ENCODE peak calls at places on chromosomes 4 and X, in eight cellular contexts. Q is vagina, K is AG09309, O is ovary, C is Peyer's patch, V is Caco-2, S is nephron progenitor cell, N is brain microvascular endothelial cell. G is an unnamed sample.

GRCh38 chrX:106950381-106950780 is 30.2 kb downstream of the CLDN2 start:
- DNase-seq in Q (no peak), K (no peak), O (no peak), C (no peak), V (no peak), S (no peak), N (no peak), G (no peak)

GRCh38 chrX:150084474-150085229 is 146.4 kb upstream of the EOLA2 start:
- DNase-seq in Q (no peak), K (peak), O (no peak), C (no peak), V (no peak), S (no peak), N (peak), G (no peak)

GRCh38 chr4:90030953-90031352 is 96.2 kb upstream of the CCSER1 start:
- DNase-seq in Q (no peak), K (no peak), O (no peak), C (no peak), V (peak), S (no peak), N (no peak), G (no peak)

GRCh38 chr4:112312610-112313239 is 15.6 kb downstream of the ALPK1 start:
- DNase-seq in Q (no peak), K (no peak), O (no peak), C (no peak), V (no peak), S (no peak), N (no peak), G (no peak)

GRCh38 chr4:184453402-184454160 is 20.8 kb downstream of the IRF2 start:
- DNase-seq in Q (peak), K (no peak), O (no peak), C (no peak), V (no peak), S (peak), N (peak), G (no peak)

GRCh38 chr4:107541511-107541910 is 178.5 kb downstream of the PAPSS1 start:
- DNase-seq in Q (no peak), K (no peak), O (no peak), C (no peak), V (no peak), S (no peak), N (no peak), G (no peak)

GRCh38 chrX:41481264-41482109 is 34.3 kb downstream of the NYX start:
- DNase-seq in Q (no peak), K (no peak), O (no peak), C (no peak), V (peak), S (no peak), N (no peak), G (no peak)

GRCh38 chr4:101157415-101158135 is 189.8 kb downstream of the PPP3CA start:
- DNase-seq in Q (no peak), K (no peak), O (no peak), C (no peak), V (no peak), S (no peak), N (no peak), G (no peak)

GRCh38 chr4:60799214-60799613 is 400.9 kb upstream of the ADGRL3 start:
- DNase-seq in Q (no peak), K (no peak), O (no peak), C (no peak), V (no peak), S (no peak), N (no peak), G (no peak)

GRCh38 chr4:40194602-40195161 is 2.1 kb upstream of the RHOH start:
- DNase-seq in Q (peak), K (no peak), O (no peak), C (no peak), V (no peak), S (no peak), N (peak), G (peak)

GRCh38 chr4:77699731-77700210 is 94.2 kb downstream of the CXCL13 start:
- DNase-seq in Q (no peak), K (peak), O (no peak), C (no peak), V (peak), S (peak), N (peak), G (no peak)

GRCh38 chr4:54281060-54281781 is 52.1 kb downstream of the PDGFRA start:
- DNase-seq in Q (peak), K (peak), O (peak), C (no peak), V (no peak), S (no peak), N (peak), G (no peak)

GRCh38 chr4:73021634-73022033 is 47.9 kb downstream of the COX18 start:
- DNase-seq in Q (no peak), K (peak), O (no peak), C (no peak), V (peak), S (no peak), N (peak), G (no peak)

GRCh38 chr4:137083571-137083970 is 448.7 kb downstream of the PCDH18 start:
- DNase-seq in Q (no peak), K (peak), O (no peak), C (no peak), V (no peak), S (no peak), N (no peak), G (no peak)

GRCh38 chr4:103075435-103075893 is 1.1 kb downstream of the SLC9B2 start:
- DNase-seq in Q (no peak), K (no peak), O (no peak), C (no peak), V (peak), S (no peak), N (no peak), G (no peak)

GRCh38 chr4:84511703-84512102 is 12.6 kb upstream of the NKX6-1 start:
- DNase-seq in Q (no peak), K (no peak), O (no peak), C (no peak), V (no peak), S (no peak), N (no peak), G (no peak)

GRCh38 chr4:181966084-181966483 is 277.1 kb upstream of the TENM3 start:
- DNase-seq in Q (no peak), K (peak), O (no peak), C (no peak), V (no peak), S (no peak), N (peak), G (no peak)

GRCh38 chr4:48909697-48910096 is 3.1 kb upstream of the OCIAD2 start:
- DNase-seq in Q (no peak), K (peak), O (no peak), C (no peak), V (peak), S (no peak), N (peak), G (no peak)

GRCh38 chr4:25860586-25861421 is 2.0 kb downstream of the SEL1L3 start:
- DNase-seq in Q (no peak), K (no peak), O (no peak), C (no peak), V (no peak), S (no peak), N (no peak), G (no peak)

GRCh38 chr4:128177376-128177959 is 110.1 kb downstream of the PGRMC2 start:
- DNase-seq in Q (no peak), K (no peak), O (no peak), C (no peak), V (no peak), S (no peak), N (no peak), G (no peak)

GRCh38 chr4:182492456-182492855 is 249.3 kb downstream of the TENM3 start:
- DNase-seq in Q (no peak), K (peak), O (no peak), C (no peak), V (no peak), S (no peak), N (peak), G (no peak)

GRCh38 chr4:48578132-48578964 is 88.3 kb downstream of the ZAR1 start:
- DNase-seq in Q (no peak), K (peak), O (peak), C (no peak), V (peak), S (peak), N (peak), G (no peak)

GRCh38 chr4:52660643-52661042 is 1.5 kb upstream of the USP46 start:
- DNase-seq in Q (no peak), K (no peak), O (no peak), C (no peak), V (no peak), S (no peak), N (no peak), G (no peak)

GRCh38 chr4:52670121-52670520 is 11.0 kb upstream of the USP46 start:
- DNase-seq in Q (no peak), K (no peak), O (no peak), C (no peak), V (no peak), S (no peak), N (no peak), G (no peak)

GRCh38 chr4:52661966-52662705 is 3.0 kb upstream of the USP46 start:
- DNase-seq in Q (no peak), K (no peak), O (no peak), C (no peak), V (no peak), S (no peak), N (no peak), G (no peak)

GRCh38 chr4:52664479-52664878 is 5.4 kb upstream of the USP46 start:
- DNase-seq in Q (no peak), K (no peak), O (no peak), C (no peak), V (no peak), S (no peak), N (no peak), G (no peak)

GRCh38 chr4:52665592-52665991 is 6.5 kb upstream of the USP46 start:
- DNase-seq in Q (no peak), K (no peak), O (no peak), C (no peak), V (no peak), S (no peak), N (no peak), G (no peak)
- TF ChIP-seq CTCF in Q (no peak), K (peak), O (no peak), C (peak), V (peak), S (no peak), N (peak), G (no peak)

DNA sequence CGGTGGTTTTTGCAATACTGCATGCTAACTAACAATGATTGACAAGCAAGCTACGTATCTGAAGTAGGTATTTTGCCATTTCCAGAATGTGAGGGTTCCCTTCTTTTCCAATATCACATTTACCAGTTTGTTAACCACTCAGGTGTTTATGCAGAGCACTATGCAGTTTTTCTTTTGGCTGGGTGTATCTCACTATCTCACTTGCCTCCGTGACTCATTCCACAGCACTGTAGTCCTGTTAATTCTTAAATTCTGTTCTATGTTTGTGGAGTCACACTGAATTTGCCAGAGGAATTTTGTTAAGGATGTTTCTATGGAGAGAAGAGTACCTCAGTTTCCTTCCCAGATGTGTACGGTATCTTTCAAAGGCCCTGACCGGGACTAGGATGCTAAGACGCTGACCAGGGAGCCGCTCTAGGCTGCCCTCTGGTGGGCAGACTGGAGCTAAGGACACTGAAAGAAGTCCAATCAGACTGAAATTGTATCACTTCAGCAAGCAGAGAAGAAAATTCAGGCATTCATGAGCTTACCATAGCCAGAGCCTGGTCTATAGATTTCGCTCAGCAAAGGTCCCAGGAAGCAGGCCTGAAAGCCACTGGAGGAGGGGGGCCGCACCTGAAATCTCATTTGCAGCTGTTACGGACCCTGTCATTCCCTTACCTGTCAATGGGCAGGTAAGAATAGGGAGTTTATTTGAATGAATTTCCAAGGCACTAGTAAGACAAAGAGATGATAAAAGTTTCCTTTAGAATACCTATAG is 388.4 kb upstream of the SPOCK3 start:
- DNase-seq in Q (no peak), K (no peak), O (no peak), C (peak), V (peak), S (peak), N (peak), G (no peak)
- TF ChIP-seq CTCF in Q (no peak), K (peak), O (no peak), C (peak), V (peak), S (peak), N (peak), G (no peak)

DNA sequence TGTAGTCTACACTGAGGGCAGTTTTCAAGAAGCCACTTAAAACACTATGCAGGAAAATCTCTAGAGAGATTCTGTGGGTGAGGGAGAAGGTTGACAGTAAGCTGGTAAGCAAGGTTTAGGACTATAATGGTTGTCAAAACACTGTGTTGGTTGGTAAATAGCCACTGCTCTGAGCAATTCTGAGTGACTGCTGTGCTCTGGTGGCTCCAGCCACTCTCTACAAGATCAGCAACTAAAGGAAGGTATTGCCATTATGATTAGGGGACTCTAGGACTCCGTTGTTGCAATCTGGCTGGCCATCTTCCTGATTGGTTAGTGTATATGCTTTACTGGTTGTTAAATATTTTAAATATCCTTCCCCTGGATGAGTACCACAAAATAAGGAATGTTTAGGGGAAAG is 5.5 kb upstream of the FAM47E start:
- DNase-seq in Q (no peak), K (no peak), O (no peak), C (no peak), V (peak), S (no peak), N (no peak), G (no peak)
- TF ChIP-seq CTCF in Q (no peak), K (no peak), O (no peak), C (no peak), V (peak), S (no peak), N (no peak), G (no peak)

GRCh38 chrX:136199365-136199764 is 51.8 kb downstream of the MAP7D3 start:
- DNase-seq in Q (no peak), K (no peak), O (no peak), C (no peak), V (no peak), S (no peak), N (no peak), G (no peak)
- TF ChIP-seq CTCF in Q (no peak), K (no peak), O (no peak), C (no peak), V (no peak), S (no peak), N (no peak), G (no peak)

GRCh38 chrX:121733514-121733913 is 686.1 kb downstream of the GLUD2 start:
- DNase-seq in Q (no peak), K (peak), O (no peak), C (no peak), V (no peak), S (no peak), N (no peak), G (no peak)
- TF ChIP-seq CTCF in Q (no peak), K (no peak), O (no peak), C (no peak), V (no peak), S (no peak), N (no peak), G (no peak)

GRCh38 chrX:13396887-13397286 is 77.0 kb upstream of the ATXN3L start:
- DNase-seq in Q (no peak), K (no peak), O (no peak), C (no peak), V (no peak), S (no peak), N (no peak), G (no peak)
- TF ChIP-seq CTCF in Q (no peak), K (no peak), O (no peak), C (no peak), V (no peak), S (no peak), N (no peak), G (no peak)

DNA sequence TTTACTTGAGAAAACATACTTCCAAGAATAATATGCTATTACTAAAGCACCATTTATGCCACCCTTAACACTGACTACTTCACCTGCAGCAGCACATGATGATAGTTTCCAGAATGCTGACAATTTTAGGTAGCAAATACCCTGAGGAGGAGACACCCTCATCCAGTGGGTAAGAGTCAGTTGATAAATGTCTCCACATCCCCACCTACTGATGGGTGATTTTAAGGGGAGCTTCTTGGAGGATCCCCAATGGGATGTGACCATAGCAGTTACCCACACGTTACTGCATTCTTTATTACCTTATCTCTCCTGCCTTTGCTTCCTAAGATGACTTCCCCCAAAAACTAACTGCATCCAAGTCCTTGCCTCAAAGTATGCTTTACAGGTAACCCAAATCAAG is 131.2 kb upstream of the SMARCAD1 start:
- DNase-seq in Q (no peak), K (no peak), O (no peak), C (no peak), V (no peak), S (no peak), N (no peak), G (no peak)
- TF ChIP-seq CTCF in Q (no peak), K (no peak), O (no peak), C (no peak), V (no peak), S (no peak), N (no peak), G (no peak)

GRCh38 chr4:186132577-186133277 is 28.2 kb downstream of the FAM149A start:
- DNase-seq in Q (no peak), K (no peak), O (no peak), C (no peak), V (peak), S (peak), N (peak), G (no peak)
- TF ChIP-seq CTCF in Q (no peak), K (no peak), O (no peak), C (no peak), V (peak), S (peak), N (peak), G (no peak)

G was measured in natural killer cell.